ENCODE peak calls at places on chromosomes 6 and 20, in five cellular contexts. X is endothelial cell of umbilical vein, B is heart left ventricle, Q is hypothalamus, U is iris pigment epithelial cell. C is an unnamed sample.

GRCh38 chr20:14062786-14063185 is 67.5 kb downstream of the MACROD2 start:
- DNase-seq in B (no peak), X (no peak), Q (no peak), U (peak), C (no peak)

GRCh38 chr20:39042279-39043150 is 80.4 kb downstream of the DHX35 start:
- DNase-seq in X (no peak), Q (no peak), U (peak), B (no peak), C (no peak)

GRCh38 chr20:11452326-11452725 is 465.4 kb upstream of the BTBD3 start:
- DNase-seq in X (no peak), B (no peak), U (peak), Q (no peak), C (no peak)

GRCh38 chr20:18739785-18740184 is 73.8 kb upstream of the SCP2D1 start:
- DNase-seq in X (no peak), B (no peak), U (peak), Q (no peak), C (peak)

GRCh38 chr6:89954721-89955148 is 60.5 kb downstream of the GJA10 start:
- DNase-seq in X (no peak), U (no peak), B (no peak), Q (no peak), C (no peak)

GRCh38 chr6:7051780-7052440 is 55.9 kb upstream of the RREB1 start:
- DNase-seq in B (peak), Q (no peak), X (peak), U (peak), C (no peak)

GRCh38 chr6:148272084-148272483 is 70.6 kb upstream of the SASH1 start:
- DNase-seq in Q (no peak), B (peak), X (peak), U (peak), C (no peak)

GRCh38 chr20:50729925-50730764 is 1.2 kb upstream of the PARD6B start:
- DNase-seq in Q (no peak), B (no peak), X (no peak), U (peak), C (peak)

GRCh38 chr6:128400875-128401274 is 119.5 kb downstream of the PTPRK start:
- DNase-seq in Q (no peak), B (no peak), X (no peak), U (no peak), C (no peak)

GRCh38 chr20:32780749-32781402 is 18.7 kb downstream of the DNMT3B start:
- DNase-seq in Q (peak), U (no peak), B (no peak), X (no peak), C (peak)

GRCh38 chr6:8707956-8708772 is 272.8 kb upstream of the SLC35B3 start:
- DNase-seq in Q (no peak), U (peak), B (no peak), X (no peak), C (peak)

GRCh38 chr6:125858427-125859320 is 67.9 kb downstream of the NCOA7 start:
- DNase-seq in X (peak), U (peak), Q (peak), B (peak), C (peak)

GRCh38 chr20:13587370-13587769 is 51.4 kb downstream of the TASP1 start:
- DNase-seq in Q (no peak), X (no peak), B (no peak), U (no peak), C (no peak)

GRCh38 chr6:42177514-42178364 is 4.6 kb downstream of the GUCA1A start:
- DNase-seq in Q (no peak), U (no peak), B (no peak), X (no peak), C (no peak)

GRCh38 chr6:72589096-72589495 is 32.8 kb upstream of the KCNQ5 start:
- DNase-seq in X (no peak), B (no peak), Q (no peak), U (peak), C (no peak)

GRCh38 chr20:8661229-8662023 is 407.5 kb upstream of the PLCB4 start:
- DNase-seq in Q (no peak), X (no peak), U (no peak), B (no peak), C (no peak)

GRCh38 chr6:160973311-160973710 is 18.3 kb upstream of the MAP3K4 start:
- DNase-seq in X (no peak), Q (no peak), U (no peak), B (peak), C (no peak)

GRCh38 chr20:62691485-62691884 is 17.2 kb upstream of the NTSR1 start:
- DNase-seq in B (no peak), X (no peak), U (no peak), Q (no peak), C (no peak)

GRCh38 chr20:31523361-31524283 is 9.4 kb downstream of the HM13 start:
- DNase-seq in B (no peak), X (peak), Q (no peak), U (no peak), C (peak)

GRCh38 chr6:41581381-41581991 is 35.3 kb downstream of the FOXP4 start:
- DNase-seq in Q (no peak), B (peak), X (peak), U (peak), C (no peak)

GRCh38 chr6:36874016-36874442 is 574 bp downstream of the PPIL1 start:
- DNase-seq in B (no peak), Q (no peak), X (no peak), U (peak), C (no peak)

GRCh38 chr6:22413681-22414305 is 117.0 kb upstream of the PRL start:
- DNase-seq in B (no peak), Q (no peak), X (no peak), U (peak), C (no peak)

GRCh38 chr6:84350397-84350796 is 123.0 kb upstream of the CEP162 start:
- DNase-seq in U (no peak), X (no peak), B (no peak), Q (no peak), C (no peak)

GRCh38 chr6:45513843-45514242 is 136.1 kb upstream of the SUPT3H start:
- DNase-seq in B (no peak), U (no peak), Q (no peak), X (no peak), C (no peak)

GRCh38 chr6:166935353-166935752 is 21.0 kb downstream of the RNASET2 start:
- DNase-seq in B (no peak), X (no peak), U (no peak), Q (no peak), C (no peak)

GRCh38 chr20:3890410-3890751 is 1.2 kb downstream of the PANK2 start:
- DNase-seq in X (no peak), Q (no peak), U (peak), B (no peak), C (no peak)

GRCh38 chr6:125512621-125513020 is 210.9 kb upstream of the HDDC2 start:
- DNase-seq in X (no peak), B (no peak), U (no peak), Q (no peak), C (no peak)

GRCh38 chr6:29747688-29748250 is 24.5 kb downstream of the HLA-F start:
- DNase-seq in X (no peak), Q (no peak), U (no peak), B (no peak), C (no peak)